ENCODE peak calls at places on chromosome 5, in four cellular contexts. I, Q, X and H are unnamed samples.

GRCh38 chr5:115333164-115333563 is 36.7 kb upstream of the CCDC112 start:
- DNase-seq in X (no peak), I (no peak), Q (no peak), H (no peak)

GRCh38 chr5:179768326-179769085 is 25.3 kb upstream of the LTC4S start:
- DNase-seq in I (no peak), Q (no peak), X (no peak), H (no peak)

GRCh38 chr5:5353681-5354080 is 68.8 kb upstream of the ICE1 start:
- DNase-seq in X (no peak), I (no peak), Q (no peak), H (no peak)

GRCh38 chr5:90949469-90950358 is 391.1 kb downstream of the ADGRV1 start:
- DNase-seq in I (no peak), X (no peak), Q (no peak), H (no peak)

GRCh38 chr5:1905108-1905507 is 22.4 kb upstream of the IRX4 start:
- DNase-seq in X (no peak), Q (no peak), I (no peak), H (no peak)

GRCh38 chr5:10481241-10481932 is 39.7 kb downstream of the ROPN1L start:
- DNase-seq in Q (no peak), X (no peak), I (no peak), H (no peak)

GRCh38 chr5:151212361-151212899 is 11.5 kb downstream of the CCDC69 start:
- DNase-seq in I (no peak), Q (no peak), X (no peak), H (no peak)

GRCh38 chr5:172410160-172410559 is 44.2 kb downstream of the SH3PXD2B start:
- DNase-seq in X (no peak), I (no peak), Q (no peak), H (no peak)

GRCh38 chr5:109173395-109173794 is 236.4 kb downstream of the PJA2 start:
- DNase-seq in Q (no peak), I (no peak), X (no peak), H (no peak)

GRCh38 chr5:61837788-61838187 is 468.2 kb upstream of the KIF2A start:
- DNase-seq in I (no peak), Q (no peak), X (no peak), H (no peak)

GRCh38 chr5:177963966-177964365 is 32.1 kb downstream of the PROP1 start:
- DNase-seq in X (no peak), I (no peak), Q (no peak), H (no peak)

GRCh38 chr5:87526131-87526530 is 113.4 kb upstream of the CCNH start:
- DNase-seq in Q (no peak), I (no peak), X (no peak), H (no peak)

GRCh38 chr5:171149333-171149732 is 159.7 kb upstream of the TLX3 start:
- DNase-seq in X (no peak), Q (no peak), I (no peak), H (no peak)

GRCh38 chr5:58898006-58898405 is 315.1 kb downstream of the RAB3C start:
- DNase-seq in I (no peak), X (no peak), Q (no peak), H (no peak)

GRCh38 chr5:1801954-1802295 is 718 bp downstream of the NDUFS6 start:
- DNase-seq in Q (no peak), X (no peak), I (no peak), H (no peak)

GRCh38 chr5:174708466-174709207 is 15.7 kb upstream of the MSX2 start:
- DNase-seq in X (no peak), Q (no peak), I (no peak), H (no peak)

GRCh38 chr5:159031513-159031912 is 68.2 kb downstream of the EBF1 start:
- DNase-seq in Q (no peak), I (no peak), X (no peak), H (no peak)

GRCh38 chr5:1939256-1939655 is 56.5 kb upstream of the IRX4 start:
- DNase-seq in I (no peak), X (no peak), Q (no peak), H (no peak)

GRCh38 chr5:33968133-33969005 is 16.1 kb downstream of the SLC45A2 start:
- DNase-seq in X (no peak), Q (no peak), I (no peak), H (no peak)

GRCh38 chr5:93090698-93091097 is 490.3 kb downstream of the NR2F1-AS1 start:
- DNase-seq in Q (no peak), X (no peak), I (no peak), H (no peak)

GRCh38 chr5:176535101-176535654 is 2.0 kb downstream of the RNF44 start:
- DNase-seq in I (no peak), X (peak), Q (no peak), H (no peak)

GRCh38 chr5:116409591-116410296 is 164.9 kb downstream of the SEMA6A start:
- DNase-seq in X (no peak), Q (no peak), I (no peak), H (no peak)

GRCh38 chr5:10702040-10702629 is 58.9 kb downstream of the DAP start:
- DNase-seq in X (no peak), I (peak), Q (no peak), H (no peak)

GRCh38 chr5:180193749-180194375 is 15.1 kb downstream of the RASGEF1C start:
- DNase-seq in I (no peak), Q (no peak), X (no peak), H (no peak)

GRCh38 chr5:108124591-108124990 is 257.3 kb downstream of the FBXL17 start:
- DNase-seq in X (no peak), Q (no peak), I (no peak), H (no peak)

GRCh38 chr5:39427225-39427624 is 2.4 kb upstream of the DAB2 start:
- DNase-seq in Q (no peak), X (no peak), I (no peak), H (no peak)

GRCh38 chr5:32503261-32503660 is 58.7 kb upstream of the ZFR start:
- DNase-seq in Q (no peak), X (no peak), I (no peak), H (no peak)

GRCh38 chr5:131538177-131538593 is 96.8 kb downstream of the RAPGEF6 start:
- DNase-seq in I (no peak), Q (no peak), X (no peak), H (no peak)

GRCh38 chr5:160083501-160083900 is 35.7 kb downstream of the PWWP2A start:
- DNase-seq in I (no peak), X (no peak), Q (no peak), H (no peak)

GRCh38 chr5:175526691-175527090 is 48.3 kb downstream of the SFXN1 start:
- DNase-seq in Q (no peak), I (no peak), X (no peak), H (no peak)

GRCh38 chr5:159972538-159973362 is 36.2 kb upstream of the TTC1 start:
- DNase-seq in I (no peak), Q (no peak), X (no peak), H (no peak)

GRCh38 chr5:118711727-118712126 is 276.6 kb downstream of the DTWD2 start:
- DNase-seq in Q (no peak), I (no peak), X (no peak), H (no peak)

DNA sequence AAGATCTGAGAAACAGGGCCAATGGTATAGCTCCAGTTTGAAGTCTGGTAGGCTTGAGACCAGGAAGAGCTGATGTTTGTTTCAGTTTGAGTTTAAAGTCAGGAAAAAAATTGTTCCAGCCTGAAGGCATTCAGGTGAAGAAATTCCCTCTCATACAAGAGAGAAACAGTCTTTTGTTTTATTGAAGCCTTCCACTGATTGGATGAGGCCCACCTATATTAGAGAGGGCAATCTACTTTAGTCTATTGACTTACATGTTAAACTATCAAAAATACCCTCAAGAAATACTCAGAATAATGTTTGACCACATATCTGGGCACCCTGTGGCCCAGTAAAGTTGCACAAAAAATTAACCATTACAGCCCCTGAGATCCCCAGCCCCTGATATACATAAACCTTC is 5.2 kb upstream of the DEPDC1B start:
- DNase-seq in X (no peak), I (no peak), Q (no peak), H (no peak)
- H3K4me3 ChIP-seq in X (no peak), I (no peak), Q (no peak), H (no peak)

GRCh38 chr5:142025637-142026036 is 12.8 kb upstream of the GNPDA1 start:
- DNase-seq in I (no peak), Q (no peak), X (no peak), H (no peak)

GRCh38 chr5:142024771-142025304 is 12.0 kb upstream of the GNPDA1 start:
- DNase-seq in I (peak), Q (peak), X (peak), H (peak)

GRCh38 chr5:142017832-142018427 is 5.1 kb upstream of the GNPDA1 start:
- DNase-seq in I (no peak), X (no peak), Q (no peak), H (no peak)

GRCh38 chr5:142020122-142020659 is 7.4 kb upstream of the GNPDA1 start:
- DNase-seq in I (no peak), X (no peak), Q (no peak), H (no peak)

GRCh38 chr5:142023836-142024235 is 11.0 kb upstream of the GNPDA1 start:
- DNase-seq in Q (no peak), I (no peak), X (no peak), H (no peak)
- H3K4me3 ChIP-seq in Q (no peak), I (no peak), X (no peak), H (no peak)

GRCh38 chr5:73214921-73215490 is 42.0 kb downstream of the TMEM174 start:
- DNase-seq in X (no peak), Q (no peak), I (no peak), H (no peak)

GRCh38 chr5:73218552-73219171 is 45.7 kb downstream of the TMEM174 start:
- DNase-seq in I (peak), Q (no peak), X (no peak), H (no peak)

GRCh38 chr5:73215525-73215890 is 42.5 kb downstream of the TMEM174 start:
- DNase-seq in I (no peak), Q (no peak), X (no peak), H (no peak)

GRCh38 chr5:73213566-73213998 is 40.6 kb downstream of the TMEM174 start:
- DNase-seq in Q (no peak), I (no peak), X (no peak), H (no peak)

DNA sequence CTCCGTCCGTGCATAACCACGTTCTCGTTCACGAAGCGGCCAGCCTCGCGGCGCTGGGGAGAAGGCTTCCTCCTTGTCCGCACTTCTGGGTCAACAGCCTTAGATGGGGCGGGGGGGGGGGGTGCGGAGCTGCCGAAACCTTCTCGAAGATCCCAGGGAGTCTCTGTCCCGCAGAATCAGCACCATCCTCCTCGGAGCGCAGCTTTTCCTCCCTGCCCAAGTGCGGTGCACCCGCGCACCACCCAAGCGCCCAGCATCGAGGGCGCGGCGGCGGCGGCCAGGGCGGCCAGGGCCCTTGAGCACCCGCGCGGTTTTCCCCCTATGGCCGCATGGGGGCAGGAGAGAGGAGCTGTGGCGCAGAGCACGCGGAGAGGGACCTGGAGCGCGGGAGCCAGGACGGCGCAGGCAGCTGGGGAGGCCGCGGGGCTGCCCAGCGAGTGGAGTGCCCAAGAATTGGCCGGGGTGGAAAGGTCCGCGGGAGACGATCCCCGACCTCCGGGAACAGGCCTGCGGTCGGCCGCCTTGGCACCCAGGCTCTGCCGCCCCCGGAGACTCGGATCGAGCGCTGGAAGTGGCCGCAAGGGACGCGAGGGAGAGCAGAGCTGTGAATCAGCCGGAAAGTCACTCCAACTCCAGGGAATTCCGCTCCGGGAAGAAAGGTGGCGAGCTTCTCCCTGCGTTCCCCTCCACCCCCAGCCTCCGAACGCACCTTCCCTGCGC is 43.1 kb downstream of the TMEM174 start:
- DNase-seq in Q (peak), I (peak), X (peak), H (no peak)
- H3K4me3 ChIP-seq in Q (peak), I (peak), X (peak), H (peak)

DNA sequence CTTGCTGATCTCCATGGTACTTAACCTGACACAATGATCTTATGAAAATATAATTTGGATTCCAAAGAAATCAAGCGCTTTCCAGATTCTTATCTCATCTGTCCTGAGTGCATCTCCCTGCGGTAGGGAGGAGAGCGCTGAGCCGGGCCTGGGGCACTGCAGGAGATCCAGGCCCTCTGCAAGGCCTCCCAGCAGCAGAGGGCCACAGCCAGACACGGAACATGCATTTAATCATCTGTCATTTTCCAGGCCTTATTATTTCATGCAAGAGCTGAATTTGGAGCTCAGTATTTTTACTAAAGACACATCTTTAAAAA is 170.7 kb upstream of the OTULINL start:
- DNase-seq in I (no peak), X (no peak), Q (no peak), H (no peak)
- H3K4me3 ChIP-seq in I (no peak), X (no peak), Q (no peak), H (no peak)

DNA sequence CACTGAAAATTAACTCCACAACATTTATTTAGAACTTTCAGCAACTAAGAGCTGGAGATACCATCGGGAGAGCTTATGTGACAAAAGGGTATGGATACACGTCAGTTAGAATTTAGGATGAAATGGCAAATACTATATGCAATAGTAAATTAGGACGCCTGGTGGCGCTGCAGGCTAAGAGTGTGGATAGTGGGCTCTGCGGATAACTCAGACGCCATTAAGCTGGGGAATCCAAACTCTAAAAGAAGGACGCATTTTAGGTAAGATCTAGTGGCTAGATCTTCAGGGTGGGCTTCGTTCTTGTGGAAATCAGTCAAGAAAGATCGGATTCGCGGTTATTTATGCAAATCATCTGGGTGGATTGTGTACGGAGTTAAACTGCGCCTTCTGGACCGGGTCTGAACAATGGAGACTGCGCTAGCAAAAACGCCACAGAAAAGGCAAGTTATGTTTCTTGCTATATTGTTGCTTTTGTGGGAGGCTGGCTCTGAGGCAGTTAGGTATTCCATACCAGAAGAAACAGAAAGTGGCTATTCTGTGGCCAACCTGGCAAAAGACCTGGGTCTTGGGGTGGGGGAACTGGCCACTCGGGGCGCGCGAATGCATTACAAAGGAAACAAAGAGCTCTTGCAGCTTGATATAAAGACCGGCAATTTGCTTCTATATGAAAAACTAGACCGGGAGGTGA is at the start of gene PCDHB5:
- DNase-seq in Q (no peak), X (no peak), I (no peak), H (no peak)
- H3K4me3 ChIP-seq in Q (no peak), X (no peak), I (no peak), H (no peak)

GRCh38 chr5:135051872-135052271 is 17.8 kb upstream of the PITX1 start:
- DNase-seq in Q (no peak), I (no peak), X (no peak), H (no peak)

GRCh38 chr5:135051399-135051798 is 17.4 kb upstream of the PITX1 start:
- DNase-seq in X (no peak), I (no peak), Q (no peak), H (no peak)

GRCh38 chr5:135053989-135054388 is 20.0 kb upstream of the PITX1 start:
- DNase-seq in I (no peak), X (no peak), Q (no peak), H (no peak)

GRCh38 chr5:135053278-135053677 is 19.2 kb upstream of the PITX1 start:
- DNase-seq in X (no peak), Q (no peak), I (no peak), H (no peak)

GRCh38 chr5:135052511-135053145 is 18.6 kb upstream of the PITX1 start:
- DNase-seq in I (no peak), X (no peak), Q (no peak), H (no peak)
- H3K4me3 ChIP-seq in I (no peak), X (no peak), Q (no peak), H (no peak)